ENCODE peak calls at places on chromosomes 11 and 22, in five cellular contexts. One of them, this sample, is unnamed. For H3K4me1, the result is how much of the 10 kb centered on the place peaks cover.

GRCh38 chr11:79092791-79093313 is 348.0 kb downstream of the TENM4 start:
- DNase-seq in GM12878: no peak
- DNase-seq in HepG2: no peak
- DNase-seq in K562: peak
- DNase-seq in A549: no peak
- DNase-seq in this sample: no peak

GRCh38 chr22:38724176-38724575 is 18.4 kb downstream of the GTPBP1 start:
- DNase-seq in A549: no peak
- DNase-seq in HepG2: no peak
- DNase-seq in K562: no peak
- DNase-seq in GM12878: no peak
- DNase-seq in this sample: no peak

GRCh38 chr11:66478823-66479740 is 1.2 kb upstream of the DPP3 start:
- DNase-seq in HepG2: peak
- DNase-seq in K562: peak
- DNase-seq in GM12878: no peak
- DNase-seq in A549: peak
- DNase-seq in this sample: peak

GRCh38 chr11:35792148-35792845 is 129.7 kb downstream of the TRIM44 start:
- DNase-seq in GM12878: no peak
- DNase-seq in K562: no peak
- DNase-seq in HepG2: no peak
- DNase-seq in A549: no peak
- DNase-seq in this sample: no peak

GRCh38 chr11:65418431-65418680 is 4.2 kb upstream of the NEAT1 start:
- DNase-seq in A549: no peak
- DNase-seq in HepG2: no peak
- DNase-seq in K562: no peak
- DNase-seq in GM12878: no peak
- DNase-seq in this sample: no peak

GRCh38 chr22:35732116-35732515 is 14.4 kb downstream of the APOL5 start:
- DNase-seq in HepG2: no peak
- DNase-seq in GM12878: no peak
- DNase-seq in A549: no peak
- DNase-seq in K562: no peak
- DNase-seq in this sample: no peak

GRCh38 chr11:120316880-120317688 is 8.0 kb upstream of the TLCD5 start:
- DNase-seq in K562: no peak
- DNase-seq in GM12878: no peak
- DNase-seq in A549: no peak
- DNase-seq in HepG2: no peak
- DNase-seq in this sample: peak

GRCh38 chr22:23523746-23524145 is 56.3 kb downstream of the IGLL1 start:
- DNase-seq in A549: no peak
- DNase-seq in GM12878: no peak
- DNase-seq in HepG2: no peak
- DNase-seq in K562: no peak
- DNase-seq in this sample: no peak

GRCh38 chr22:41217553-41218157 is 12.5 kb downstream of the L3MBTL2 start:
- DNase-seq in HepG2: no peak
- DNase-seq in GM12878: no peak
- DNase-seq in A549: no peak
- DNase-seq in K562: peak
- DNase-seq in this sample: peak

GRCh38 chr11:7143908-7144307 is 55.1 kb downstream of the RBMXL2 start:
- DNase-seq in HepG2: no peak
- DNase-seq in K562: peak
- DNase-seq in A549: no peak
- DNase-seq in GM12878: no peak
- DNase-seq in this sample: peak

GRCh38 chr22:35742342-35743100 is 24.8 kb downstream of the APOL5 start:
- DNase-seq in HepG2: no peak
- DNase-seq in GM12878: no peak
- DNase-seq in K562: peak
- DNase-seq in A549: no peak
- DNase-seq in this sample: no peak

GRCh38 chr22:26756675-26757293 is 99.4 kb downstream of the MIAT start:
- DNase-seq in GM12878: no peak
- DNase-seq in A549: no peak
- DNase-seq in HepG2: no peak
- DNase-seq in K562: peak
- DNase-seq in this sample: peak

GRCh38 chr11:64854534-64855502 is 10.4 kb upstream of the CDC42BPG start:
- DNase-seq in HepG2: peak
- DNase-seq in A549: peak
- DNase-seq in GM12878: no peak
- DNase-seq in K562: peak
- DNase-seq in this sample: no peak

GRCh38 chr22:50209893-50210292 is 9.1 kb downstream of the SELENOO start:
- DNase-seq in K562: peak
- DNase-seq in HepG2: peak
- DNase-seq in A549: peak
- DNase-seq in GM12878: no peak
- DNase-seq in this sample: peak

GRCh38 chr22:29813126-29813525 is 24.9 kb downstream of the ASCC2 start:
- DNase-seq in HepG2: no peak
- DNase-seq in K562: no peak
- DNase-seq in A549: no peak
- DNase-seq in GM12878: no peak
- DNase-seq in this sample: no peak

GRCh38 chr22:29811377-29811776 is 26.7 kb downstream of the ASCC2 start:
- DNase-seq in A549: no peak
- DNase-seq in GM12878: no peak
- DNase-seq in HepG2: peak
- DNase-seq in K562: no peak
- DNase-seq in this sample: no peak

GRCh38 chr22:29814003-29814402 is 24.1 kb downstream of the ASCC2 start:
- DNase-seq in GM12878: no peak
- DNase-seq in K562: no peak
- DNase-seq in A549: no peak
- DNase-seq in HepG2: no peak
- DNase-seq in this sample: no peak

GRCh38 chr22:29815580-29815979 is 22.5 kb downstream of the ASCC2 start:
- DNase-seq in A549: no peak
- DNase-seq in GM12878: no peak
- DNase-seq in K562: no peak
- DNase-seq in HepG2: no peak
- DNase-seq in this sample: no peak

GRCh38 chr22:29813563-29813962 is 24.5 kb downstream of the ASCC2 start:
- DNase-seq in K562: peak
- DNase-seq in A549: peak
- DNase-seq in GM12878: no peak
- DNase-seq in HepG2: no peak
- DNase-seq in this sample: peak
- H3K4me1 ChIP-seq in K562: under half
- H3K4me1 ChIP-seq in A549: half or more
- H3K4me1 ChIP-seq in GM12878: under half
- H3K4me1 ChIP-seq in HepG2: half or more
- H3K4me1 ChIP-seq in this sample: under half

GRCh38 chr11:4926607-4927006 is 2.5 kb upstream of the OR51G1 start:
- DNase-seq in GM12878: no peak
- DNase-seq in A549: no peak
- DNase-seq in K562: no peak
- DNase-seq in HepG2: no peak
- DNase-seq in this sample: no peak
- TF ChIP-seq JUNB in GM12878: no peak
- TF ChIP-seq JUNB in A549: no peak
- TF ChIP-seq JUNB in K562: no peak
- TF ChIP-seq JUNB in HepG2: no peak
- TF ChIP-seq JUNB in this sample: no peak

GRCh38 chr11:118605116-118605867 is 2.1 kb upstream of the PHLDB1 start:
- DNase-seq in HepG2: peak
- DNase-seq in GM12878: no peak
- DNase-seq in A549: no peak
- DNase-seq in K562: peak
- DNase-seq in this sample: peak

GRCh38 chr11:118607401-118608267 is at the start of gene PHLDB1:
- DNase-seq in GM12878: no peak
- DNase-seq in K562: peak
- DNase-seq in HepG2: peak
- DNase-seq in A549: peak
- DNase-seq in this sample: peak

GRCh38 chr11:118606844-118607228 is 579 bp upstream of the PHLDB1 start:
- DNase-seq in GM12878: no peak
- DNase-seq in A549: no peak
- DNase-seq in K562: no peak
- DNase-seq in HepG2: no peak
- DNase-seq in this sample: no peak

GRCh38 chr11:118604566-118604965 is 2.8 kb upstream of the PHLDB1 start:
- DNase-seq in A549: no peak
- DNase-seq in GM12878: no peak
- DNase-seq in HepG2: no peak
- DNase-seq in K562: peak
- DNase-seq in this sample: no peak

GRCh38 chr11:118606157-118606843 is 1.1 kb upstream of the PHLDB1 start:
- DNase-seq in K562: peak
- DNase-seq in A549: no peak
- DNase-seq in GM12878: no peak
- DNase-seq in HepG2: no peak
- DNase-seq in this sample: peak
- H3K4me1 ChIP-seq in K562: half or more
- H3K4me1 ChIP-seq in A549: under half
- H3K4me1 ChIP-seq in GM12878: under half
- H3K4me1 ChIP-seq in HepG2: under half
- H3K4me1 ChIP-seq in this sample: under half

DNA sequence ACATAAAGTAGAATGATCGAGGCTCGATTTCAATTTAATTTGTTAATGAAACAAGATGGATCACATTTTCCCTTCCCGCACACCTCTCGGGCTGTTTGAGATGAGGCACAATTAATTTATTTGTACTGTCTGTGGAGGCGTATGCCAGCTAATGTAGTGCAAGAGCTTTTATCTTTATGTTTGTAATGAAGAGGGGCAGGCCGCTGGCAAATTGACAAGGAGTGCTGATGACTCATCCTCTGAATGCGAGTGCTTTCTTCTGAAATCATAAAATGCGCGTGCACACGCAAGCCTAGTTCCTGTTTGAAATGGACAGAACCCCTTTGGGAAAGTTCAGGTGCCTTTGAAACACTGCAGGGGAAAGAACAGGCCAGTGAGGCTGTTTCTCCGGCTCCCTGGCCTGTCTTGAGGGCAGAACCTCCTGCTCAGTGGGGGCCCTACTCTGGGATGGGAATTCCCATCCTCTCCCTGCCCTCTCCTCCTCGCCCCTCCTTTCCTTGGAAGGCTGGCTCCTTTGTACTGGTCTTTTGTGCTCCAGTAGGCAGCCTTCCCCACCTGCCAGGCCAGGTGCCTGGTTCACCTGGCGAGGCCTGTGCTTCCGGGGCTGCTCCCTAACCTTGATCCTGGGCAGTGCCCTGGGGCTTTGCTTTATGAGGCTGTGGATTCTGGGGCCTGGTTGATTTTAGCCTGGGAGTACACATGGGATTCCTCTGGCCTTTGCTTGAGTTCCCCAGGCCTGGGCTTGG is 50.3 kb downstream of the TEAD1 start:
- DNase-seq in K562: peak
- DNase-seq in A549: peak
- DNase-seq in GM12878: no peak
- DNase-seq in HepG2: peak
- DNase-seq in this sample: peak
- TF ChIP-seq JUNB in K562: peak
- TF ChIP-seq JUNB in A549: peak
- TF ChIP-seq JUNB in GM12878: no peak
- TF ChIP-seq JUNB in HepG2: no peak
- TF ChIP-seq JUNB in this sample: no peak

DNA sequence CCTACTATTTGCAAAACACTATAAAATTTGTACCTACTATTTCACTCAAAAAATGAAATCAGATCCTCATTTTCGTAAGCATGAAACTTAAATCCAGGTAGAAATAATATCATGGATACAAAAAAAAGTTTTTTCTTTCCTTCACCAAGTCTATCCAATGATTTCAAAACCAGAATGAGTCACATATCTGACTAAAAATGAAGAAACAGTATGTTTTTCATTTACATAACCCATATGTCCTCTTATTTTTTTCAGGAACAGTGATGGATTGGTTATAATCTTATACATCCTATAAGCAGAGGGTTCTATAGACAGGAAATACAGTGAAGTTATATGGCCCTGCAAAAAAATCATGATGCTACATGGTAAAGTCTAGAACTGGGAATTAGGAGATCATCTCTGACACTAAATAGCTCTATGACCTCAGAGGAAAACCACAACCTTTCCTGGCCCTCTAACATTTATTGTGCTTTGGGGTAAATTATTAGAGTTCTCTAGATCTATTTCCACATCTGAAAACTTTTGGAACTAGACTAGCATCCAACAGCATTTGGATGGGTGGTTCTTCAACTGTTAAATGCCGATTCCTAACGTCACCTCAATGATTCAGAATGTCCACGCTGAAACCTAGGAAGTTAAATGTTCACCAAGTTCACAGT is 10.9 kb downstream of the MTMR2 start:
- DNase-seq in HepG2: no peak
- DNase-seq in K562: no peak
- DNase-seq in GM12878: no peak
- DNase-seq in A549: no peak
- DNase-seq in this sample: no peak
- H3K4me1 ChIP-seq in HepG2: under half
- H3K4me1 ChIP-seq in K562: under half
- H3K4me1 ChIP-seq in GM12878: under half
- H3K4me1 ChIP-seq in A549: under half
- H3K4me1 ChIP-seq in this sample: under half